ENCODE peak calls at places on chromosomes 3 and 15, in five cellular contexts. S, B, K, J and E are unnamed samples.

GRCh38 chr3:122930371-122930997 is 97.1 kb downstream of the SEMA5B start:
- DNase-seq in K (no peak), S (no peak), B (no peak), J (no peak), E (no peak)

GRCh38 chr15:52281085-52282035 is 14.2 kb downstream of the MYO5C start:
- DNase-seq in B (no peak), K (no peak), J (no peak), S (peak; percentile 35), E (no peak)

GRCh38 chr3:59127071-59127470 is 77.2 kb upstream of the CFAP20DC start:
- DNase-seq in J (no peak), K (no peak), S (peak; percentile 84), B (peak; percentile 77), E (no peak)

GRCh38 chr15:70182858-70183695 is 85.4 kb upstream of the TLE3 start:
- DNase-seq in K (peak; percentile 22), B (peak; percentile 40), J (peak; percentile 57), S (no peak), E (no peak)

GRCh38 chr3:47475029-47475569 is 642 bp downstream of the SCAP start:
- DNase-seq in S (peak; percentile 69), J (peak; percentile 34), K (peak; percentile 22), B (peak; percentile 51), E (peak; percentile 46)

GRCh38 chr3:104437131-104437750 is 929.5 kb upstream of the ALCAM start:
- DNase-seq in J (peak; percentile 2), B (peak; percentile 72), K (no peak), S (peak; percentile 69), E (no peak)

GRCh38 chr15:68348064-68348463 is 70.5 kb downstream of the FEM1B start:
- DNase-seq in B (no peak), S (peak; percentile 40), J (no peak), K (no peak), E (no peak)

GRCh38 chr15:90597477-90598052 is 67.8 kb downstream of the CRTC3 start:
- DNase-seq in S (no peak), K (peak; percentile 17), J (no peak), B (no peak), E (no peak)

GRCh38 chr3:128337305-128337704 is 129.4 kb downstream of the DNAJB8 start:
- DNase-seq in J (no peak), S (no peak), K (no peak), B (no peak), E (no peak)

GRCh38 chr3:94173667-94174434 is 111.0 kb downstream of the NSUN3 start:
- DNase-seq in K (no peak), J (no peak), B (peak; percentile 76), S (peak; percentile 1), E (no peak)

GRCh38 chr3:177312491-177312890 is 115.2 kb upstream of the TBL1XR1 start:
- DNase-seq in K (no peak), S (no peak), J (no peak), B (no peak), E (no peak)
- H3F3A ChIP-seq in K (no peaks in the 10 kb centered on the region), S (no peaks in the 10 kb centered on the region), J (no peaks in the 10 kb centered on the region), B (no peaks in the 10 kb centered on the region), E (no peaks in the 10 kb centered on the region)

GRCh38 chr3:34865350-34865749 is 774.0 kb upstream of the ARPP21 start:
- DNase-seq in J (peak; percentile 42), B (no peak), S (no peak), K (no peak), E (no peak)
- H3F3A ChIP-seq in J (no peaks in the 10 kb centered on the region), B (no peaks in the 10 kb centered on the region), S (no peaks in the 10 kb centered on the region), K (no peaks in the 10 kb centered on the region), E (no peaks in the 10 kb centered on the region)

GRCh38 chr3:74988095-74988494 is 373.6 kb upstream of the CNTN3 start:
- DNase-seq in K (no peak), S (no peak), J (no peak), B (no peak), E (no peak)

GRCh38 chr3:74992898-74993297 is 378.4 kb upstream of the CNTN3 start:
- DNase-seq in B (no peak), K (no peak), S (no peak), J (no peak), E (no peak)
- H3F3A ChIP-seq in B (no peaks in the 10 kb centered on the region), K (no peaks in the 10 kb centered on the region), S (no peaks in the 10 kb centered on the region), J (no peaks in the 10 kb centered on the region), E (no peaks in the 10 kb centered on the region)

GRCh38 chr3:32321095-32321835 is 70.4 kb upstream of the CMTM7 start:
- DNase-seq in J (peak; percentile 76), K (no peak), B (no peak), S (no peak), E (no peak)
- H3F3A ChIP-seq in J (peaks cover 4% of the 10 kb centered on the region), K (no peaks in the 10 kb centered on the region), B (no peaks in the 10 kb centered on the region), S (no peaks in the 10 kb centered on the region), E (no peaks in the 10 kb centered on the region)

GRCh38 chr3:98784666-98785600 is 21.8 kb downstream of the ST3GAL6 start:
- DNase-seq in B (peak; percentile 73), K (no peak), S (peak; percentile 83), J (no peak), E (no peak)
- H3F3A ChIP-seq in B (no peaks in the 10 kb centered on the region), K (peaks cover 20% of the 10 kb centered on the region), S (peaks cover 63% of the 10 kb centered on the region), J (no peaks in the 10 kb centered on the region), E (peaks cover 7% of the 10 kb centered on the region)

GRCh38 chr15:66497502-66498455 is at the start of gene SNAPC5:
- DNase-seq in B (peak; percentile 93), S (peak; percentile 98), K (peak; percentile 96), J (peak; percentile 98), E (peak; percentile 96)
- H3F3A ChIP-seq in B (peaks cover 29% of the 10 kb centered on the region), S (peaks cover 61% of the 10 kb centered on the region), K (peaks cover 61% of the 10 kb centered on the region), J (peaks cover 71% of the 10 kb centered on the region), E (peaks cover 62% of the 10 kb centered on the region)

GRCh38 chr3:119346076-119346496 is 51.9 kb downstream of the ARHGAP31 start:
- DNase-seq in K (no peak), J (no peak), B (no peak), S (no peak), E (no peak)
- H3F3A ChIP-seq in K (no peaks in the 10 kb centered on the region), J (no peaks in the 10 kb centered on the region), B (no peaks in the 10 kb centered on the region), S (no peaks in the 10 kb centered on the region), E (no peaks in the 10 kb centered on the region)

GRCh38 chr15:43769584-43770228 is 7.1 kb downstream of the ELL3 start:
- DNase-seq in S (peak; percentile 81), K (peak; percentile 46), J (peak; percentile 90), B (peak; percentile 75), E (no peak)
- H3F3A ChIP-seq in S (peaks cover 69% of the 10 kb centered on the region), K (peaks cover 4% of the 10 kb centered on the region), J (peaks cover 66% of the 10 kb centered on the region), B (no peaks in the 10 kb centered on the region), E (peaks cover 32% of the 10 kb centered on the region)